ENCODE peak calls at places on chromosomes 1 and 21, in five cellular contexts. A is brain microvascular endothelial cell; L is Peyer's patch; P is effector memory CD4-positive, alpha-beta T cell; E is pancreas. Q is an unnamed sample. For H3K27me3 and H3K36me3, the result is how much of the 10 kb centered on the place peaks cover.

GRCh38 chr1:159436469-159436868 is 3.1 kb upstream of the OR10J1 start:
- DNase-seq in A (no peak), L (no peak), P (no peak), E (no peak), Q (no peak)

GRCh38 chr1:167643471-167643870 is 13.4 kb downstream of the RCSD1 start:
- DNase-seq in A (no peak), L (no peak), P (no peak), E (no peak), Q (no peak)

GRCh38 chr1:44515416-44515815 is 110.4 kb downstream of the RNF220 start:
- DNase-seq in A (no peak), L (no peak), P (no peak), E (no peak), Q (no peak)

GRCh38 chr21:38142226-38142625 is 114.6 kb upstream of the KCNJ15 start:
- DNase-seq in A (no peak), L (no peak), P (no peak), E (no peak), Q (no peak)

GRCh38 chr1:222711319-222712252 is 705 bp downstream of the AIDA start:
- DNase-seq in A (peak), L (peak), P (peak), E (peak), Q (peak)

GRCh38 chr1:99268021-99268420 is 3.7 kb downstream of the PLPPR4 start:
- DNase-seq in A (peak), L (no peak), P (no peak), E (no peak), Q (no peak)

GRCh38 chr1:33866286-33866685 is 2.4 kb downstream of the HMGB4 start:
- DNase-seq in A (no peak), L (no peak), P (no peak), E (no peak), Q (no peak)

GRCh38 chr1:84619383-84620093 is 45.3 kb upstream of the CTBS start:
- DNase-seq in A (peak), L (no peak), P (no peak), E (peak), Q (no peak)

GRCh38 chr1:15526021-15526489 is 593 bp upstream of the DNAJC16 start:
- DNase-seq in A (no peak), L (peak), P (peak), E (peak), Q (no peak)

GRCh38 chr1:50279622-50280320 is 143.5 kb downstream of the DMRTA2 start:
- DNase-seq in A (no peak), L (no peak), P (no peak), E (no peak), Q (peak)

GRCh38 chr1:154807048-154807591 is 63.0 kb downstream of the KCNN3 start:
- DNase-seq in A (no peak), L (no peak), P (no peak), E (no peak), Q (no peak)

GRCh38 chr21:30582850-30583249 is 7.3 kb downstream of the KRTAP22-2 start:
- DNase-seq in A (no peak), L (no peak), P (no peak), E (no peak), Q (no peak)

GRCh38 chr1:47555841-47556616 is 118.2 kb downstream of the FOXD2 start:
- DNase-seq in A (no peak), L (no peak), P (no peak), E (no peak), Q (no peak)

GRCh38 chr1:234725177-234726132 is 115.5 kb upstream of the IRF2BP2 start:
- DNase-seq in A (no peak), L (peak), P (peak), E (peak), Q (no peak)
- H3K4me3 ChIP-seq in A (no peak), L (no peak), P (peak), E (peak), Q (no peak)

GRCh38 chr1:109441105-109441504 is 14.9 kb upstream of the PSMA5 start:
- DNase-seq in A (no peak), L (no peak), P (no peak), E (no peak), Q (no peak)

GRCh38 chr1:109446236-109446635 is 20.0 kb upstream of the PSMA5 start:
- DNase-seq in A (no peak), L (no peak), P (no peak), E (no peak), Q (no peak)

GRCh38 chr1:109447524-109447923 is 18.8 kb upstream of the SYPL2 start:
- DNase-seq in A (no peak), L (no peak), P (no peak), E (no peak), Q (no peak)

GRCh38 chr1:109443476-109443875 is 17.2 kb upstream of the PSMA5 start:
- DNase-seq in A (no peak), L (no peak), P (no peak), E (no peak), Q (no peak)

DNA sequence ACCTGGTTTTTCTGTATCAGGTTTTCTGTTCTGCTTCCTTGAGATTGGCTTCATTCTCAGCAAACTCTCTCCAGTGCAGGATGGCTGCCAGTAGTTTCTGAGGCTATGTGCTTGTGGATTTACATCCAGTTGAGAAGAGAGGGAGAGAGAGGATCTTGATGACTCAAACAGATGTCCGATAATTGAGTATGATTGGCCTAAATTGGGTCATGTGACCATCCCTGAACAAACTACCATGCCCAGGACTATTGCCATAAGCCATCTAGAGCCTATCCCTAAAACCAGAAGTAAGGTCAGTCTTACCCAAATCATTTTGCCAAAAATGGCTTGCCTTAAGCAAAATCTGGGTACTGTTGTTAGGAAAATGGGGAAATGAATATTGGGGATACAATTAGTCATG is 18.1 kb upstream of the PSMA5 start:
- DNase-seq in A (no peak), L (no peak), P (no peak), E (no peak), Q (no peak)
- H3K27me3 ChIP-seq in A (under half), L (under half), P (under half), E (under half), Q (under half)

GRCh38 chr1:116525440-116525839 is 45.4 kb downstream of the CD58 start:
- DNase-seq in A (no peak), L (no peak), P (no peak), E (no peak), Q (no peak)
- H3K36me3 ChIP-seq in A (under half), L (under half), P (under half), E (under half), Q (under half)

DNA sequence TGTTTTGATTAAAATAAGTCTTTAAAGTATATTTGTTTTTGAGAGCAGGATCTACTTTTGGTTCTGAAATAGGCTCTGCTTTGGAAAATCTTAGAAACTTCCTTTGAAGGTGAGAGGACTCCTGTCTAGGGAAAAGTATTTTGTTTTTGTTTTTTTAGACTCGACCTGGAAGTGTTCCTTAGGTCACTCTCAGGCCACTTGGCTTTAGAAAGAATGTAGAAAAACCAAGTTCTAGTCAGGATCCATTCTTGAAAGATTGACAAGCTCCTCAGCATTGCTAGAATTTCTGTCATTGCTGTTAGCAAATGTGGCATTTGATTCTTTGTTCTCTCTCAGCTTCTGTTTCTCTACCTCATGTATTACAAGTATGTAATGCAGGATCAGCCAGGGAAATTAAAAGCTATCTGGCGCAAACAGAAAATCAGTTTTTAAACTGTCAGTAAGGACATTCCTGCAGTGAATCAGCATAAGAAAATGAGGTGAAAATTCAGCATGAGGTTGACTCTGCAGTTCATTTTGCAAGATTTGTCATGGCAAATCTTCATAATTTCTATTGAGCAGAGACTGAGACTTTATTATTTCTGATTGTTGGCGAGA is 12.4 kb downstream of the NTPCR start:
- DNase-seq in A (peak), L (no peak), P (no peak), E (no peak), Q (no peak)
- H3K4me3 ChIP-seq in A (no peak), L (no peak), P (no peak), E (no peak), Q (no peak)

DNA sequence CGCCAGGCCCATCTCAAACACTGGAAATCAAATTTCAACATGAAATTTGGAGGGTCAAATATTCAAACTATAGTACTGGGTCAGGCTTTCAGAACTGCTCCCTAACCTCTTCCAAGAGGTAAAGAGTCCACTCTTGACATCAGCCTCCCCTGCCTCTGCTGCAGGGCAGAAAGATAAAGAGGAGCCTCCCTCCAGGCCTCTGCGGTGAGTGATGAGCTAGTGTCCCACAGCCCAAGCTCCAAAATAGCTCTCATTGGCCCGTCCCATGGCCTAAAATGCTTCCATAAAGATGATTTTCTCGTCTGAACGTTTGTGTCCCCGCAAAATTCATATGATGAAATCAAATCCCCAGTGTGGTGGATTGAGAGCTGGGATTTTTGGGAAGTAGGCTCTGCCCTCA is 33.7 kb upstream of the CCSAP start:
- DNase-seq in A (no peak), L (no peak), P (no peak), E (no peak), Q (no peak)
- H3K27me3 ChIP-seq in A (under half), L (under half), P (under half), E (under half), Q (under half)

GRCh38 chr1:54207287-54207686 is 7.3 kb downstream of the MRPL37 start:
- DNase-seq in A (no peak), L (no peak), P (no peak), E (no peak), Q (no peak)
- H3K36me3 ChIP-seq in A (half or more), L (half or more), P (half or more), E (under half), Q (under half)

GRCh38 chr1:150979007-150979722 is 2.9 kb upstream of the ANXA9 start:
- DNase-seq in A (peak), L (peak), P (peak), E (peak), Q (peak)
- H3K4me3 ChIP-seq in A (peak), L (peak), P (no peak), E (peak), Q (no peak)

Q was measured in H7.